ENCODE peak calls at places on chromosomes 3 and 15, in seven cellular contexts. L, P, A, C, E, Z and W are unnamed samples.

GRCh38 chr3:1962531-1963090 is 136.1 kb upstream of the CNTN4 start:
- DNase-seq in L (no peak), P (peak), A (no peak), C (no peak), E (no peak), Z (no peak), W (no peak)

GRCh38 chr3:55191911-55192787 is 264.3 kb upstream of the LRTM1 start:
- DNase-seq in L (no peak), P (no peak), A (peak), C (no peak), E (no peak), Z (peak), W (no peak)

GRCh38 chr3:160376681-160377080 is 22.3 kb downstream of the IFT80 start:
- DNase-seq in L (no peak), P (no peak), A (no peak), C (no peak), E (no peak), Z (no peak), W (no peak)

GRCh38 chr15:29401644-29402043 is 132.0 kb upstream of the NSMCE3 start:
- DNase-seq in L (no peak), P (no peak), A (no peak), C (no peak), E (no peak), Z (no peak), W (no peak)

GRCh38 chr3:197023241-197023997 is 6.2 kb downstream of the MELTF start:
- DNase-seq in L (no peak), P (peak), A (no peak), C (no peak), E (no peak), Z (no peak), W (no peak)

GRCh38 chr3:184532940-184533732 is 28.4 kb upstream of the EPHB3 start:
- DNase-seq in L (no peak), P (no peak), A (no peak), C (no peak), E (no peak), Z (no peak), W (no peak)

GRCh38 chr15:47431501-47431900 is 285.8 kb upstream of the SEMA6D start:
- DNase-seq in L (no peak), P (no peak), A (peak), C (no peak), E (no peak), Z (peak), W (no peak)

GRCh38 chr3:105137911-105138310 is 228.8 kb upstream of the ALCAM start:
- DNase-seq in L (no peak), P (no peak), A (no peak), C (no peak), E (no peak), Z (no peak), W (peak)

GRCh38 chr3:136247855-136248254 is 2.3 kb upstream of the PCCB start:
- DNase-seq in L (no peak), P (no peak), A (no peak), C (no peak), E (no peak), Z (no peak), W (no peak)